ENCODE peak calls at places on chromosomes 11 and 22, in eight cellular contexts. One of them, this sample, is unnamed.

GRCh38 chr11:64053699-64054098 is 18.0 kb downstream of the FLRT1 start:
- DNase-seq in activated CD4-positive, alpha-beta T cell treated with anti-CD3 and anti-CD28 coated beads for 36 hours: no peak
- DNase-seq in astrocyte of the hippocampus: no peak
- DNase-seq in activated T-cell treated with anti-CD3 and anti-CD28 coated beads, Interleukin-2, amount 50 U/mL, for 48 hours: no peak
- DNase-seq in NCI-H1105: no peak
- DNase-seq in activated T-helper 2 cell treated with anti-CD3 and anti-CD28 coated beads, Interferon-gamma antibody, Interleukin-2, Interleukin-4, amounts not matched to agents 10 μg/mL and 5 μg/mL and 100 μg/mL, durations not matched to agents 14 hours and 24 hours and 36 hours: no peak
- DNase-seq in CD8-positive, alpha-beta memory T cell: no peak
- DNase-seq in NCI-H2081: no peak
- DNase-seq in this sample: no peak

GRCh38 chr11:59556115-59556882 is 45.0 kb downstream of the OR4D9 start:
- DNase-seq in NCI-H2081: peak; percentile 27
- DNase-seq in astrocyte of the hippocampus: peak; percentile 87
- DNase-seq in activated T-helper 2 cell treated with anti-CD3 and anti-CD28 coated beads, Interferon-gamma antibody, Interleukin-2, Interleukin-4, amounts not matched to agents 10 μg/mL and 5 μg/mL and 100 μg/mL, durations not matched to agents 14 hours and 24 hours and 36 hours: peak; percentile 62
- DNase-seq in activated CD4-positive, alpha-beta T cell treated with anti-CD3 and anti-CD28 coated beads for 36 hours: peak; percentile 89
- DNase-seq in CD8-positive, alpha-beta memory T cell: peak; percentile 59
- DNase-seq in activated T-cell treated with anti-CD3 and anti-CD28 coated beads, Interleukin-2, amount 50 U/mL, for 48 hours: peak; percentile 93
- DNase-seq in NCI-H1105: peak; percentile 3
- DNase-seq in this sample: no peak

GRCh38 chr11:34427171-34427805 is 11.4 kb upstream of the CAT start:
- DNase-seq in CD8-positive, alpha-beta memory T cell: no peak
- DNase-seq in NCI-H2081: no peak
- DNase-seq in activated T-helper 2 cell treated with anti-CD3 and anti-CD28 coated beads, Interferon-gamma antibody, Interleukin-2, Interleukin-4, amounts not matched to agents 10 μg/mL and 5 μg/mL and 100 μg/mL, durations not matched to agents 14 hours and 24 hours and 36 hours: no peak
- DNase-seq in activated CD4-positive, alpha-beta T cell treated with anti-CD3 and anti-CD28 coated beads for 36 hours: no peak
- DNase-seq in activated T-cell treated with anti-CD3 and anti-CD28 coated beads, Interleukin-2, amount 50 U/mL, for 48 hours: no peak
- DNase-seq in NCI-H1105: no peak
- DNase-seq in astrocyte of the hippocampus: peak; percentile 40
- DNase-seq in this sample: no peak

GRCh38 chr11:8832571-8833260 is 78.3 kb upstream of the AKIP1 start:
- DNase-seq in astrocyte of the hippocampus: peak; percentile 91
- DNase-seq in activated T-cell treated with anti-CD3 and anti-CD28 coated beads, Interleukin-2, amount 50 U/mL, for 48 hours: peak; percentile 26
- DNase-seq in NCI-H1105: no peak
- DNase-seq in activated T-helper 2 cell treated with anti-CD3 and anti-CD28 coated beads, Interferon-gamma antibody, Interleukin-2, Interleukin-4, amounts not matched to agents 10 μg/mL and 5 μg/mL and 100 μg/mL, durations not matched to agents 14 hours and 24 hours and 36 hours: no peak
- DNase-seq in CD8-positive, alpha-beta memory T cell: no peak
- DNase-seq in activated CD4-positive, alpha-beta T cell treated with anti-CD3 and anti-CD28 coated beads for 36 hours: peak; percentile 25
- DNase-seq in NCI-H2081: no peak
- DNase-seq in this sample: no peak

GRCh38 chr11:68461284-68461861 is 821 bp downstream of the PPP6R3 start:
- DNase-seq in activated T-cell treated with anti-CD3 and anti-CD28 coated beads, Interleukin-2, amount 50 U/mL, for 48 hours: peak; percentile 43
- DNase-seq in activated T-helper 2 cell treated with anti-CD3 and anti-CD28 coated beads, Interferon-gamma antibody, Interleukin-2, Interleukin-4, amounts not matched to agents 10 μg/mL and 5 μg/mL and 100 μg/mL, durations not matched to agents 14 hours and 24 hours and 36 hours: no peak
- DNase-seq in NCI-H2081: peak; percentile 16
- DNase-seq in astrocyte of the hippocampus: peak; percentile 61
- DNase-seq in NCI-H1105: peak; percentile 10
- DNase-seq in CD8-positive, alpha-beta memory T cell: no peak
- DNase-seq in activated CD4-positive, alpha-beta T cell treated with anti-CD3 and anti-CD28 coated beads for 36 hours: no peak
- DNase-seq in this sample: peak; percentile 28

GRCh38 chr11:132131962-132132361 is 761.5 kb downstream of the NTM start:
- DNase-seq in activated CD4-positive, alpha-beta T cell treated with anti-CD3 and anti-CD28 coated beads for 36 hours: no peak
- DNase-seq in activated T-cell treated with anti-CD3 and anti-CD28 coated beads, Interleukin-2, amount 50 U/mL, for 48 hours: no peak
- DNase-seq in NCI-H1105: no peak
- DNase-seq in astrocyte of the hippocampus: no peak
- DNase-seq in NCI-H2081: no peak
- DNase-seq in CD8-positive, alpha-beta memory T cell: no peak
- DNase-seq in activated T-helper 2 cell treated with anti-CD3 and anti-CD28 coated beads, Interferon-gamma antibody, Interleukin-2, Interleukin-4, amounts not matched to agents 10 μg/mL and 5 μg/mL and 100 μg/mL, durations not matched to agents 14 hours and 24 hours and 36 hours: no peak
- DNase-seq in this sample: no peak

GRCh38 chr11:65301491-65302329 is 13.0 kb upstream of the CDC42EP2 start:
- DNase-seq in NCI-H2081: no peak
- DNase-seq in activated T-cell treated with anti-CD3 and anti-CD28 coated beads, Interleukin-2, amount 50 U/mL, for 48 hours: no peak
- DNase-seq in astrocyte of the hippocampus: peak; percentile 32
- DNase-seq in activated T-helper 2 cell treated with anti-CD3 and anti-CD28 coated beads, Interferon-gamma antibody, Interleukin-2, Interleukin-4, amounts not matched to agents 10 μg/mL and 5 μg/mL and 100 μg/mL, durations not matched to agents 14 hours and 24 hours and 36 hours: no peak
- DNase-seq in NCI-H1105: no peak
- DNase-seq in activated CD4-positive, alpha-beta T cell treated with anti-CD3 and anti-CD28 coated beads for 36 hours: no peak
- DNase-seq in CD8-positive, alpha-beta memory T cell: no peak
- DNase-seq in this sample: no peak

GRCh38 chr22:50673231-50674126 is 856 bp downstream of the SHANK3 start:
- DNase-seq in activated T-helper 2 cell treated with anti-CD3 and anti-CD28 coated beads, Interferon-gamma antibody, Interleukin-2, Interleukin-4, amounts not matched to agents 10 μg/mL and 5 μg/mL and 100 μg/mL, durations not matched to agents 14 hours and 24 hours and 36 hours: no peak
- DNase-seq in NCI-H2081: no peak
- DNase-seq in NCI-H1105: no peak
- DNase-seq in activated T-cell treated with anti-CD3 and anti-CD28 coated beads, Interleukin-2, amount 50 U/mL, for 48 hours: no peak
- DNase-seq in activated CD4-positive, alpha-beta T cell treated with anti-CD3 and anti-CD28 coated beads for 36 hours: peak; percentile 40
- DNase-seq in astrocyte of the hippocampus: no peak
- DNase-seq in CD8-positive, alpha-beta memory T cell: no peak
- DNase-seq in this sample: peak; percentile 86

GRCh38 chr11:72782081-72782920 is 11.5 kb downstream of the STARD10 start:
- DNase-seq in CD8-positive, alpha-beta memory T cell: no peak
- DNase-seq in activated CD4-positive, alpha-beta T cell treated with anti-CD3 and anti-CD28 coated beads for 36 hours: no peak
- DNase-seq in NCI-H2081: peak; percentile 19
- DNase-seq in NCI-H1105: peak; percentile 54
- DNase-seq in activated T-cell treated with anti-CD3 and anti-CD28 coated beads, Interleukin-2, amount 50 U/mL, for 48 hours: no peak
- DNase-seq in astrocyte of the hippocampus: no peak
- DNase-seq in activated T-helper 2 cell treated with anti-CD3 and anti-CD28 coated beads, Interferon-gamma antibody, Interleukin-2, Interleukin-4, amounts not matched to agents 10 μg/mL and 5 μg/mL and 100 μg/mL, durations not matched to agents 14 hours and 24 hours and 36 hours: no peak
- DNase-seq in this sample: no peak

GRCh38 chr11:112339566-112339965 is 78.9 kb upstream of the PLET1 start:
- DNase-seq in activated T-cell treated with anti-CD3 and anti-CD28 coated beads, Interleukin-2, amount 50 U/mL, for 48 hours: no peak
- DNase-seq in activated T-helper 2 cell treated with anti-CD3 and anti-CD28 coated beads, Interferon-gamma antibody, Interleukin-2, Interleukin-4, amounts not matched to agents 10 μg/mL and 5 μg/mL and 100 μg/mL, durations not matched to agents 14 hours and 24 hours and 36 hours: no peak
- DNase-seq in astrocyte of the hippocampus: no peak
- DNase-seq in activated CD4-positive, alpha-beta T cell treated with anti-CD3 and anti-CD28 coated beads for 36 hours: no peak
- DNase-seq in NCI-H2081: no peak
- DNase-seq in NCI-H1105: no peak
- DNase-seq in CD8-positive, alpha-beta memory T cell: no peak
- DNase-seq in this sample: no peak

GRCh38 chr11:119363081-119363861 is 16.8 kb upstream of the MFRP start:
- DNase-seq in astrocyte of the hippocampus: no peak
- DNase-seq in activated CD4-positive, alpha-beta T cell treated with anti-CD3 and anti-CD28 coated beads for 36 hours: no peak
- DNase-seq in NCI-H1105: no peak
- DNase-seq in activated T-helper 2 cell treated with anti-CD3 and anti-CD28 coated beads, Interferon-gamma antibody, Interleukin-2, Interleukin-4, amounts not matched to agents 10 μg/mL and 5 μg/mL and 100 μg/mL, durations not matched to agents 14 hours and 24 hours and 36 hours: no peak
- DNase-seq in CD8-positive, alpha-beta memory T cell: no peak
- DNase-seq in NCI-H2081: no peak
- DNase-seq in activated T-cell treated with anti-CD3 and anti-CD28 coated beads, Interleukin-2, amount 50 U/mL, for 48 hours: no peak
- DNase-seq in this sample: no peak

GRCh38 chr11:103546236-103546635 is 437.0 kb downstream of the DYNC2H1 start:
- DNase-seq in activated CD4-positive, alpha-beta T cell treated with anti-CD3 and anti-CD28 coated beads for 36 hours: no peak
- DNase-seq in activated T-cell treated with anti-CD3 and anti-CD28 coated beads, Interleukin-2, amount 50 U/mL, for 48 hours: no peak
- DNase-seq in CD8-positive, alpha-beta memory T cell: no peak
- DNase-seq in NCI-H2081: no peak
- DNase-seq in astrocyte of the hippocampus: peak; percentile 17
- DNase-seq in NCI-H1105: peak; percentile 11
- DNase-seq in activated T-helper 2 cell treated with anti-CD3 and anti-CD28 coated beads, Interferon-gamma antibody, Interleukin-2, Interleukin-4, amounts not matched to agents 10 μg/mL and 5 μg/mL and 100 μg/mL, durations not matched to agents 14 hours and 24 hours and 36 hours: no peak
- DNase-seq in this sample: no peak

GRCh38 chr11:102911758-102912481 is 37.1 kb upstream of the MMP12 start:
- DNase-seq in NCI-H2081: no peak
- DNase-seq in CD8-positive, alpha-beta memory T cell: no peak
- DNase-seq in activated CD4-positive, alpha-beta T cell treated with anti-CD3 and anti-CD28 coated beads for 36 hours: no peak
- DNase-seq in NCI-H1105: no peak
- DNase-seq in activated T-cell treated with anti-CD3 and anti-CD28 coated beads, Interleukin-2, amount 50 U/mL, for 48 hours: no peak
- DNase-seq in astrocyte of the hippocampus: no peak
- DNase-seq in activated T-helper 2 cell treated with anti-CD3 and anti-CD28 coated beads, Interferon-gamma antibody, Interleukin-2, Interleukin-4, amounts not matched to agents 10 μg/mL and 5 μg/mL and 100 μg/mL, durations not matched to agents 14 hours and 24 hours and 36 hours: no peak
- DNase-seq in this sample: no peak

GRCh38 chr22:30325724-30326703 is 727 bp downstream of the TBC1D10A start:
- DNase-seq in NCI-H1105: no peak
- DNase-seq in CD8-positive, alpha-beta memory T cell: peak; percentile 60
- DNase-seq in activated CD4-positive, alpha-beta T cell treated with anti-CD3 and anti-CD28 coated beads for 36 hours: no peak
- DNase-seq in astrocyte of the hippocampus: no peak
- DNase-seq in activated T-cell treated with anti-CD3 and anti-CD28 coated beads, Interleukin-2, amount 50 U/mL, for 48 hours: no peak
- DNase-seq in activated T-helper 2 cell treated with anti-CD3 and anti-CD28 coated beads, Interferon-gamma antibody, Interleukin-2, Interleukin-4, amounts not matched to agents 10 μg/mL and 5 μg/mL and 100 μg/mL, durations not matched to agents 14 hours and 24 hours and 36 hours: no peak
- DNase-seq in NCI-H2081: no peak
- DNase-seq in this sample: no peak

GRCh38 chr11:64122411-64123101 is 43.4 kb downstream of the MACROD1 start:
- DNase-seq in CD8-positive, alpha-beta memory T cell: no peak
- DNase-seq in activated CD4-positive, alpha-beta T cell treated with anti-CD3 and anti-CD28 coated beads for 36 hours: no peak
- DNase-seq in activated T-cell treated with anti-CD3 and anti-CD28 coated beads, Interleukin-2, amount 50 U/mL, for 48 hours: no peak
- DNase-seq in activated T-helper 2 cell treated with anti-CD3 and anti-CD28 coated beads, Interferon-gamma antibody, Interleukin-2, Interleukin-4, amounts not matched to agents 10 μg/mL and 5 μg/mL and 100 μg/mL, durations not matched to agents 14 hours and 24 hours and 36 hours: no peak
- DNase-seq in NCI-H2081: no peak
- DNase-seq in astrocyte of the hippocampus: no peak
- DNase-seq in NCI-H1105: peak; percentile 71
- DNase-seq in this sample: no peak

GRCh38 chr22:38196791-38197429 is 4.9 kb upstream of the MAFF start:
- DNase-seq in CD8-positive, alpha-beta memory T cell: no peak
- DNase-seq in NCI-H2081: no peak
- DNase-seq in activated CD4-positive, alpha-beta T cell treated with anti-CD3 and anti-CD28 coated beads for 36 hours: no peak
- DNase-seq in activated T-helper 2 cell treated with anti-CD3 and anti-CD28 coated beads, Interferon-gamma antibody, Interleukin-2, Interleukin-4, amounts not matched to agents 10 μg/mL and 5 μg/mL and 100 μg/mL, durations not matched to agents 14 hours and 24 hours and 36 hours: no peak
- DNase-seq in NCI-H1105: no peak
- DNase-seq in activated T-cell treated with anti-CD3 and anti-CD28 coated beads, Interleukin-2, amount 50 U/mL, for 48 hours: no peak
- DNase-seq in astrocyte of the hippocampus: no peak
- DNase-seq in this sample: no peak

GRCh38 chr11:83027794-83028193 is 43.9 kb downstream of the RAB30 start:
- DNase-seq in NCI-H1105: no peak
- DNase-seq in activated T-helper 2 cell treated with anti-CD3 and anti-CD28 coated beads, Interferon-gamma antibody, Interleukin-2, Interleukin-4, amounts not matched to agents 10 μg/mL and 5 μg/mL and 100 μg/mL, durations not matched to agents 14 hours and 24 hours and 36 hours: no peak
- DNase-seq in astrocyte of the hippocampus: no peak
- DNase-seq in activated CD4-positive, alpha-beta T cell treated with anti-CD3 and anti-CD28 coated beads for 36 hours: no peak
- DNase-seq in NCI-H2081: no peak
- DNase-seq in activated T-cell treated with anti-CD3 and anti-CD28 coated beads, Interleukin-2, amount 50 U/mL, for 48 hours: no peak
- DNase-seq in CD8-positive, alpha-beta memory T cell: no peak
- DNase-seq in this sample: no peak

GRCh38 chr11:77122576-77123212 is 5.4 kb upstream of the MYO7A start:
- DNase-seq in activated T-cell treated with anti-CD3 and anti-CD28 coated beads, Interleukin-2, amount 50 U/mL, for 48 hours: no peak
- DNase-seq in activated T-helper 2 cell treated with anti-CD3 and anti-CD28 coated beads, Interferon-gamma antibody, Interleukin-2, Interleukin-4, amounts not matched to agents 10 μg/mL and 5 μg/mL and 100 μg/mL, durations not matched to agents 14 hours and 24 hours and 36 hours: no peak
- DNase-seq in activated CD4-positive, alpha-beta T cell treated with anti-CD3 and anti-CD28 coated beads for 36 hours: no peak
- DNase-seq in CD8-positive, alpha-beta memory T cell: no peak
- DNase-seq in NCI-H2081: no peak
- DNase-seq in astrocyte of the hippocampus: no peak
- DNase-seq in NCI-H1105: no peak
- DNase-seq in this sample: no peak

GRCh38 chr11:18853086-18853720 is 61.6 kb upstream of the PTPN5 start:
- DNase-seq in activated T-helper 2 cell treated with anti-CD3 and anti-CD28 coated beads, Interferon-gamma antibody, Interleukin-2, Interleukin-4, amounts not matched to agents 10 μg/mL and 5 μg/mL and 100 μg/mL, durations not matched to agents 14 hours and 24 hours and 36 hours: no peak
- DNase-seq in astrocyte of the hippocampus: peak; percentile 22
- DNase-seq in activated T-cell treated with anti-CD3 and anti-CD28 coated beads, Interleukin-2, amount 50 U/mL, for 48 hours: no peak
- DNase-seq in activated CD4-positive, alpha-beta T cell treated with anti-CD3 and anti-CD28 coated beads for 36 hours: no peak
- DNase-seq in CD8-positive, alpha-beta memory T cell: no peak
- DNase-seq in NCI-H1105: peak; percentile 46
- DNase-seq in NCI-H2081: peak; percentile 5
- DNase-seq in this sample: no peak

GRCh38 chr11:69950120-69950519 is 128.0 kb upstream of the ANO1 start:
- DNase-seq in activated T-cell treated with anti-CD3 and anti-CD28 coated beads, Interleukin-2, amount 50 U/mL, for 48 hours: peak; percentile 46
- DNase-seq in activated T-helper 2 cell treated with anti-CD3 and anti-CD28 coated beads, Interferon-gamma antibody, Interleukin-2, Interleukin-4, amounts not matched to agents 10 μg/mL and 5 μg/mL and 100 μg/mL, durations not matched to agents 14 hours and 24 hours and 36 hours: no peak
- DNase-seq in activated CD4-positive, alpha-beta T cell treated with anti-CD3 and anti-CD28 coated beads for 36 hours: peak; percentile 69
- DNase-seq in NCI-H1105: no peak
- DNase-seq in CD8-positive, alpha-beta memory T cell: no peak
- DNase-seq in astrocyte of the hippocampus: peak; percentile 40
- DNase-seq in NCI-H2081: no peak
- DNase-seq in this sample: no peak

GRCh38 chr22:23278883-23279675 is 98.8 kb downstream of the BCR start:
- DNase-seq in activated CD4-positive, alpha-beta T cell treated with anti-CD3 and anti-CD28 coated beads for 36 hours: peak; percentile 41
- DNase-seq in CD8-positive, alpha-beta memory T cell: peak; percentile 71
- DNase-seq in activated T-helper 2 cell treated with anti-CD3 and anti-CD28 coated beads, Interferon-gamma antibody, Interleukin-2, Interleukin-4, amounts not matched to agents 10 μg/mL and 5 μg/mL and 100 μg/mL, durations not matched to agents 14 hours and 24 hours and 36 hours: no peak
- DNase-seq in NCI-H1105: peak; percentile 19
- DNase-seq in astrocyte of the hippocampus: no peak
- DNase-seq in activated T-cell treated with anti-CD3 and anti-CD28 coated beads, Interleukin-2, amount 50 U/mL, for 48 hours: no peak
- DNase-seq in NCI-H2081: no peak
- DNase-seq in this sample: no peak

GRCh38 chr11:67248653-67249052 is 17.6 kb upstream of the GRK2 start:
- DNase-seq in astrocyte of the hippocampus: peak; percentile 47
- DNase-seq in activated T-helper 2 cell treated with anti-CD3 and anti-CD28 coated beads, Interferon-gamma antibody, Interleukin-2, Interleukin-4, amounts not matched to agents 10 μg/mL and 5 μg/mL and 100 μg/mL, durations not matched to agents 14 hours and 24 hours and 36 hours: no peak
- DNase-seq in NCI-H1105: no peak
- DNase-seq in activated T-cell treated with anti-CD3 and anti-CD28 coated beads, Interleukin-2, amount 50 U/mL, for 48 hours: no peak
- DNase-seq in activated CD4-positive, alpha-beta T cell treated with anti-CD3 and anti-CD28 coated beads for 36 hours: no peak
- DNase-seq in NCI-H2081: no peak
- DNase-seq in CD8-positive, alpha-beta memory T cell: no peak
- DNase-seq in this sample: no peak

GRCh38 chr11:45180888-45181594 is 34.6 kb downstream of the PRDM11 start:
- DNase-seq in CD8-positive, alpha-beta memory T cell: peak; percentile 65
- DNase-seq in NCI-H2081: no peak
- DNase-seq in activated T-helper 2 cell treated with anti-CD3 and anti-CD28 coated beads, Interferon-gamma antibody, Interleukin-2, Interleukin-4, amounts not matched to agents 10 μg/mL and 5 μg/mL and 100 μg/mL, durations not matched to agents 14 hours and 24 hours and 36 hours: no peak
- DNase-seq in astrocyte of the hippocampus: no peak
- DNase-seq in activated T-cell treated with anti-CD3 and anti-CD28 coated beads, Interleukin-2, amount 50 U/mL, for 48 hours: peak; percentile 53
- DNase-seq in NCI-H1105: peak; percentile 26
- DNase-seq in activated CD4-positive, alpha-beta T cell treated with anti-CD3 and anti-CD28 coated beads for 36 hours: peak; percentile 68
- DNase-seq in this sample: peak; percentile 94

GRCh38 chr11:121575250-121575962 is 122.6 kb upstream of the SORL1-AS1 start:
- DNase-seq in activated CD4-positive, alpha-beta T cell treated with anti-CD3 and anti-CD28 coated beads for 36 hours: peak; percentile 16
- DNase-seq in CD8-positive, alpha-beta memory T cell: no peak
- DNase-seq in NCI-H2081: no peak
- DNase-seq in astrocyte of the hippocampus: no peak
- DNase-seq in NCI-H1105: no peak
- DNase-seq in activated T-cell treated with anti-CD3 and anti-CD28 coated beads, Interleukin-2, amount 50 U/mL, for 48 hours: no peak
- DNase-seq in activated T-helper 2 cell treated with anti-CD3 and anti-CD28 coated beads, Interferon-gamma antibody, Interleukin-2, Interleukin-4, amounts not matched to agents 10 μg/mL and 5 μg/mL and 100 μg/mL, durations not matched to agents 14 hours and 24 hours and 36 hours: no peak
- DNase-seq in this sample: no peak